ENCODE peak calls at places on chromosome 20, in five cellular contexts. U is A549, Y is lower leg skin, X is stomach, H is H1. J is an unnamed sample.

GRCh38 chr20:56429496-56429895 is 17.4 kb downstream of the CASS4 start:
- DNase-seq in H (no peak), X (no peak), Y (no peak), U (no peak), J (peak; percentile 23)

GRCh38 chr20:34069341-34070078 is 42.5 kb downstream of the EIF2S2 start:
- DNase-seq in U (peak; percentile 83), X (peak; percentile 86), H (peak; percentile 53), Y (peak; percentile 74), J (peak; percentile 63)

GRCh38 chr20:36313936-36314335 is 7.8 kb downstream of the DLGAP4 start:
- DNase-seq in X (no peak), U (no peak), Y (no peak), H (no peak), J (no peak)

GRCh38 chr20:20237093-20237959 is 130.6 kb upstream of the INSM1 start:
- DNase-seq in H (no peak), Y (peak; percentile 40), U (peak; percentile 40), X (peak; percentile 36), J (no peak)

GRCh38 chr20:17612975-17613327 is 43.1 kb downstream of the DSTN start:
- DNase-seq in U (no peak), X (no peak), Y (peak; percentile 15), H (no peak), J (no peak)

GRCh38 chr20:38304845-38305447 is 990 bp downstream of the BPI start:
- DNase-seq in U (peak; percentile 43), Y (no peak), X (peak; percentile 40), H (peak; percentile 10), J (peak; percentile 65)

GRCh38 chr20:59031326-59032022 is 661 bp downstream of the ATP5F1E start:
- DNase-seq in X (no peak), U (no peak), Y (no peak), H (no peak), J (no peak)

GRCh38 chr20:8291873-8292272 is 159.8 kb downstream of the PLCB1 start:
- DNase-seq in U (no peak), X (no peak), Y (no peak), H (no peak), J (no peak)

GRCh38 chr20:58692579-58693225 is at the start of gene NPEPL1:
- DNase-seq in Y (no peak), X (peak; percentile 78), U (peak; percentile 78), H (no peak), J (peak; percentile 72)

GRCh38 chr20:57849126-57849867 is 139.5 kb upstream of the PMEPA1 start:
- DNase-seq in H (no peak), X (no peak), U (no peak), Y (no peak), J (no peak)

GRCh38 chr20:62067547-62068260 is 2.0 kb upstream of the TAF4 start:
- DNase-seq in H (no peak), U (no peak), Y (no peak), X (no peak), J (peak; percentile 45)

GRCh38 chr20:62064788-62065668 is 653 bp downstream of the TAF4 start:
- DNase-seq in H (no peak), U (no peak), Y (no peak), X (peak; percentile 40), J (peak; percentile 42)

GRCh38 chr20:62065669-62066338 is at the start of gene TAF4:
- DNase-seq in H (no peak), X (peak; percentile 81), Y (peak; percentile 61), U (peak; percentile 72), J (peak; percentile 83)

GRCh38 chr20:62066983-62067433 is 1.3 kb upstream of the TAF4 start:
- DNase-seq in H (no peak), U (no peak), X (no peak), Y (no peak), J (peak; percentile 55)

GRCh38 chr20:62066339-62066982 is 780 bp upstream of the TAF4 start:
- DNase-seq in H (peak; percentile 38), X (peak; percentile 57), Y (no peak), U (peak; percentile 61), J (peak; percentile 71)
- TF ChIP-seq POLR2A in H (no peak), X (no peak), Y (no peak), U (no peak), J (no peak)

GRCh38 chr20:1496930-1497329 is 5.7 kb upstream of the SIRPB2 start:
- DNase-seq in Y (no peak), X (no peak), U (no peak), H (no peak), J (no peak)
- H3K4me3 ChIP-seq in Y (no peak overlapping the region), X (no peak overlapping the region), U (no peak overlapping the region), H (no peak overlapping the region), J (no peak overlapping the region)

DNA sequence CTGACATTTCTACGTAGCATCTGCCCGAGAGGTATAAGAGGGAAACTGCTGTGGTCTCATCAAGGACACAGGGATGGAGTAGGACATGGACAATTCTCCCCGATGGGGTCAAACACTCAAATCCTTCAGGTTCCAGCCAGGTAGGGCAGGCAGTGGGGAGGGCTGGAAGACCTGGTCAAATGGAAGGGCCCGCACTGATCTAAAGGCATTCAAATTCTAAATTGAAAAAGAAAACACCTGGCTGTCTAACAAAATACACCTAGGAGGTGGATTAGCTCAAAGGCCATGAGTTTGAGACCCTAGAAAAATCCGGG is 8.2 kb downstream of the DUSP15 start:
- DNase-seq in Y (no peak), X (no peak), U (no peak), H (no peak), J (no peak)
- TF ChIP-seq CTCF in Y (no peak), X (no peak), U (no peak), H (no peak), J (no peak)

GRCh38 chr20:3782597-3782996 is 1.3 kb upstream of the SPEF1 start:
- DNase-seq in H (no peak), Y (no peak), X (no peak), U (no peak), J (no peak)
- TF ChIP-seq POLR2A in H (no peak), Y (no peak), X (no peak), U (no peak), J (no peak)

J was measured in right lobe of liver.